ENCODE peak calls at places on chromosome X, in six cellular contexts. Z is GM23248, N is PC-9, L is HepG2, Y is endothelial cell of umbilical vein, D is neural progenitor cell. S is an unnamed sample. For H3K27me3, the result is how much of the 10 kb centered on the place peaks cover.

GRCh38 chrX:107597264-107597663 is 31.0 kb upstream of the PRPS1 start:
- DNase-seq in Z (no peak), N (no peak), Y (no peak), L (no peak), D (no peak), S (no peak)

GRCh38 chrX:45142185-45142584 is 58.5 kb downstream of the DIPK2B start:
- DNase-seq in Z (no peak), D (no peak), N (no peak), Y (no peak), L (no peak), S (no peak)

GRCh38 chrX:29617725-29618124 is 597.6 kb upstream of the MAGEB2 start:
- DNase-seq in L (no peak), N (no peak), Z (peak), Y (no peak), D (peak), S (no peak)

GRCh38 chrX:107818900-107819521 is 6.7 kb upstream of the MID2 start:
- DNase-seq in Y (no peak), N (no peak), Z (no peak), L (no peak), D (peak), S (peak)

GRCh38 chrX:22056235-22056634 is 24.1 kb downstream of the PHEX start:
- DNase-seq in L (no peak), N (no peak), D (no peak), Y (no peak), Z (no peak), S (no peak)

GRCh38 chrX:8191022-8191421 is 20.0 kb upstream of the VCX2 start:
- DNase-seq in Z (no peak), N (peak), Y (no peak), L (no peak), D (no peak), S (no peak)

GRCh38 chrX:72554448-72555140 is 18.0 kb downstream of the HDAC8 start:
- DNase-seq in Z (no peak), N (peak), D (peak), L (no peak), Y (no peak), S (peak)

GRCh38 chrX:70979136-70979762 is 48.4 kb upstream of the SLC7A3 start:
- DNase-seq in N (peak), L (peak), Y (peak), D (peak), Z (peak), S (peak)

GRCh38 chrX:71578253-71579135 is at the start of gene GCNA:
- DNase-seq in D (no peak), L (no peak), N (no peak), Z (no peak), Y (no peak), S (no peak)

GRCh38 chrX:41127476-41128192 is 42.4 kb downstream of the USP9X start:
- DNase-seq in L (no peak), D (no peak), Y (no peak), N (no peak), Z (no peak), S (no peak)

GRCh38 chrX:2497961-2498780 is 2.6 kb downstream of the DHRSX start:
- DNase-seq in L (peak), D (no peak), N (no peak), Y (peak), Z (peak), S (no peak)

GRCh38 chrX:97984641-97985040 is 1100.9 kb downstream of the RPA4 start:
- DNase-seq in Z (no peak), D (no peak), L (no peak), N (no peak), Y (no peak), S (peak)

GRCh38 chrX:45849261-45849660 is 648.6 kb upstream of the DIPK2B start:
- DNase-seq in L (peak), N (peak), D (peak), Z (peak), Y (peak), S (peak)

GRCh38 chrX:153953342-153953830 is 8.9 kb upstream of the RENBP start:
- DNase-seq in D (peak), Y (peak), L (peak), Z (peak), N (peak), S (peak)

GRCh38 chrX:84187501-84188319 is at the start of gene RPS6KA6:
- DNase-seq in Z (peak), L (no peak), N (peak), Y (peak), D (peak), S (peak)

GRCh38 chrX:650274-650673 is 19.7 kb downstream of the SHOX start:
- DNase-seq in N (no peak), Y (no peak), L (no peak), Z (no peak), D (no peak), S (no peak)

GRCh38 chrX:100979881-100980607 is 10.5 kb downstream of the ARL13A start:
- DNase-seq in Z (peak), Y (no peak), D (no peak), L (peak), N (peak), S (no peak)

GRCh38 chrX:84487365-84488353 is 14.6 kb downstream of the HDX start:
- DNase-seq in L (no peak), Z (no peak), Y (no peak), D (no peak), N (no peak), S (no peak)

GRCh38 chrX:17474892-17475291 is 99.9 kb downstream of the NHS start:
- DNase-seq in Z (peak), N (no peak), D (no peak), L (no peak), Y (no peak), S (no peak)

GRCh38 chrX:103663921-103664320 is 22.6 kb downstream of the MORF4L2 start:
- DNase-seq in L (no peak), N (no peak), Y (no peak), D (peak), Z (no peak), S (peak)

GRCh38 chrX:108019382-108019857 is 25.4 kb upstream of the VSIG1 start:
- DNase-seq in D (no peak), N (no peak), Z (no peak), Y (no peak), L (no peak), S (no peak)

GRCh38 chrX:68724531-68725020 is 77.1 kb downstream of the STARD8 start:
- DNase-seq in D (no peak), Y (no peak), Z (no peak), L (no peak), N (no peak), S (no peak)

GRCh38 chrX:43870011-43870410 is 12.2 kb downstream of the MAOB start:
- DNase-seq in D (no peak), N (no peak), L (no peak), Z (no peak), Y (no peak), S (no peak)

GRCh38 chrX:107324493-107325310 is 118.3 kb downstream of the DNAAF6 start:
- DNase-seq in D (peak), Y (peak), N (peak), Z (peak), L (no peak), S (peak)

GRCh38 chrX:24145340-24146186 is 4.0 kb upstream of the ZFX start:
- DNase-seq in D (no peak), Z (peak), L (peak), N (no peak), Y (peak), S (no peak)

GRCh38 chrX:49129427-49129826 is 5.9 kb upstream of the GPKOW start:
- DNase-seq in Z (no peak), D (no peak), Y (no peak), N (no peak), L (no peak), S (no peak)

GRCh38 chrX:19303216-19303880 is 40.4 kb upstream of the PDHA1 start:
- DNase-seq in Y (no peak), Z (peak), L (no peak), D (no peak), N (no peak), S (no peak)

GRCh38 chrX:56764975-56765791 is 36.1 kb downstream of the NBDY start:
- DNase-seq in L (no peak), D (no peak), N (no peak), Z (no peak), Y (no peak), S (no peak)

GRCh38 chrX:23887448-23887847 is 20.3 kb downstream of the APOO start:
- DNase-seq in Z (no peak), Y (no peak), D (no peak), N (no peak), L (no peak), S (no peak)

GRCh38 chrX:134144231-134144630 is 92.8 kb upstream of the CCDC160 start:
- DNase-seq in L (peak), Z (peak), N (no peak), D (peak), Y (peak), S (peak)

GRCh38 chrX:78199851-78200250 is 60.4 kb upstream of the TAF9B start:
- DNase-seq in N (no peak), D (peak), L (peak), Y (peak), Z (peak), S (peak)
- H3K27me3 ChIP-seq in N (under half), D (under half), L (under half), Y (under half), Z (under half), S (under half)

DNA sequence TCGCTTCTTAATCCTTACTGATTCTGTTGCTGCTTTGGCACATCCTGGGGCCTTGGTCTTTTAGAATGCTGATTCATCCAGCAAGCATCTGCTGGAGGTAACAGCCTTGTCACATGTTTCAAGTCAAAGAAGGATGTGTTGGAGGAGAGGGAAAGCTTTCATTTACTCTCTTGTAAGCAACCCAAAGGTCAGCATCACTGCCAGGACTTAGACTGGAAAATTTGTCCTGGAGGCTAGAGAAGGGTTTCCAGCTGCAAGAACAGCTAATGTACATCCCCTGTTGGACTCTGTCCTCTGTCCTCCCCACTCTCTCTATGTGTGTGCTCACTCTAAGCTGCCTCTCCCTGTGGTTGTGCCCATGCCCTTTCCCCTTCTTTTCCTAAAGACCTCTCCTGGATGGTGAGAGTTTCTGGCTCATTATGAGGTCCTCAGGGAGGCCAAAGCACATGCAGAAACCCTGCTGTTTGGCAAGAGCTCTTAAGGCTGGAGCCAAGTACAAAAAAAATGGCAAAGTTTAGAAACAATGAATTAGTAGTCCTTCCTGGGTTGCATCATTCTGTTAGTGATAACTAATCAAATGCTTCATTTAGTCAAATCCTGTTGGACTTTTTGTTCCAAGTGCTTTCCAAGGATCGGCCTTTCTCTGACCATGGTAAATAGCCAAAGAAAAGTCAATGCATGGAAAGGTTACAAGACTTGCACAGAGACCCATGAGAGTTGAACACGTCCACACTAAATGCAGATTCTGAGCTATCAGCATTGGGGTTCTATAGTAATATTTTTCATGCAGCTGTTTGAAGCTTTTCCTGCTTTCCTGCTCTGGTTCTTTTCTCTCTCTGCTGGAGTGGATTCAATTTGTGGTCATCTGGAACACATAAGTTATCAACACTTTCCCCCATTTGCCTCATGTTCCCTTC is 13.5 kb upstream of the SRPX start:
- DNase-seq in L (no peak), N (no peak), D (no peak), Z (peak), Y (peak), S (peak)
- H2AFZ ChIP-seq in L (no peak), N (no peak), D (no peak), Z (no peak), Y (peak), S (peak)

GRCh38 chrX:144732588-144732987 is 514.7 kb upstream of the SPANXN1 start:
- DNase-seq in Z (no peak), N (peak), D (no peak), L (no peak), Y (no peak), S (no peak)

GRCh38 chrX:144730486-144730885 is 516.8 kb upstream of the SPANXN1 start:
- DNase-seq in N (no peak), L (no peak), D (no peak), Y (no peak), Z (no peak), S (no peak)
- H3K27me3 ChIP-seq in N (under half), L (under half), D (under half), Y (under half), Z (under half), S (under half)

GRCh38 chrX:152892999-152893605 is 4.8 kb upstream of the ZNF185 start:
- DNase-seq in N (no peak), L (no peak), Z (no peak), D (peak), Y (no peak), S (peak)
- H2AFZ ChIP-seq in N (no peak), L (no peak), Z (no peak), D (peak), Y (no peak), S (no peak)

DNA sequence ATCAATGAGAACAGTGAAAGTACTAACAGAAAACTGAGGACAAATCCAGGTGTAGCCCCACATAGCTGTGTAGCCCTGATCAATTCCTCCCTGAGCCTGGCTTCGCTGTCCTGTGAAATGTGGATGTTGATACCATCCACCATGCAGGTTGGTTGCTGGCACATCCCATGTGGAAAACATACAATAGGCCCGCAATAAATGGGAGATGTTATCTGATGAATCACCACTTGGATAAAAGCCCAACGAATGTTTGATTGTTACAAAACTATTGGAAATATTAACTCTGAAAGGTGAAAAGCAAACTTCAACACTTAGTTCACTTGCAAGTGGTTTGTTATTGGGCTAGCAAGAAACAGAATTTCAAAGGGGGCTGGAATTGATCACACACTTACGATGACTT is 186.3 kb upstream of the FTHL17 start:
- DNase-seq in N (no peak), D (no peak), L (no peak), Y (peak), Z (no peak), S (no peak)
- H3K27me3 ChIP-seq in N (under half), D (under half), L (under half), Y (under half), Z (under half), S (under half)

DNA sequence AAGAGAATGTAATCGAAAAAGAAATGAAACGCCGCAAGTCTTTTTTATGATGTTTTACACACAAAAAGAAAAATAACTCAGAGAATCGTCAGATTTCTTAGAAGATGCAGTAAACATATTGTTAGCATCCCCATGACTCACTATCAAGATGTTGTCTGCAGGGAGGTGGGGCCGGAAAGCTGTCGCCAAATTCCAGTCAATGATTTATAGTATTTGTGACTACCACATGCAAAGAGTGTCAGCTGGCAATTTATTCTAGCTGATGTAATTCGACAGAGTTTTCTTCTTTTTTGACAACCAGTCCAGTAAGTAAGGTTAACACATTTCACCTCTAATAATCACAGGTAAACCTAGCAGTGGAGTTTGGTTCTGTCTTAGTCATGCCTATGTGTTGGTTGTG is 19.7 kb upstream of the PPP1R2C start:
- DNase-seq in L (no peak), Z (peak), D (no peak), Y (no peak), N (no peak), S (no peak)
- H2AFZ ChIP-seq in L (no peak), Z (no peak), D (no peak), Y (no peak), N (no peak), S (no peak)

GRCh38 chrX:40009462-40009851 is 88.3 kb downstream of the BCOR start:
- DNase-seq in N (no peak), D (peak), Z (peak), L (no peak), Y (no peak), S (peak)
- H3K27me3 ChIP-seq in N (under half), D (half or more), Z (under half), L (under half), Y (under half), S (half or more)

GRCh38 chrX:20513185-20513584 is 246.5 kb upstream of the RPS6KA3 start:
- DNase-seq in Z (no peak), D (no peak), Y (peak), N (no peak), L (no peak), S (no peak)

GRCh38 chrX:20511792-20512191 is 245.1 kb upstream of the RPS6KA3 start:
- DNase-seq in L (no peak), D (no peak), Z (no peak), N (no peak), Y (peak), S (no peak)

GRCh38 chrX:20515841-20516461 is 249.2 kb upstream of the RPS6KA3 start:
- DNase-seq in Z (peak), L (peak), N (peak), Y (peak), D (no peak), S (no peak)

GRCh38 chrX:20517565-20517964 is 250.9 kb upstream of the RPS6KA3 start:
- DNase-seq in Z (peak), N (no peak), L (no peak), D (no peak), Y (no peak), S (no peak)

DNA sequence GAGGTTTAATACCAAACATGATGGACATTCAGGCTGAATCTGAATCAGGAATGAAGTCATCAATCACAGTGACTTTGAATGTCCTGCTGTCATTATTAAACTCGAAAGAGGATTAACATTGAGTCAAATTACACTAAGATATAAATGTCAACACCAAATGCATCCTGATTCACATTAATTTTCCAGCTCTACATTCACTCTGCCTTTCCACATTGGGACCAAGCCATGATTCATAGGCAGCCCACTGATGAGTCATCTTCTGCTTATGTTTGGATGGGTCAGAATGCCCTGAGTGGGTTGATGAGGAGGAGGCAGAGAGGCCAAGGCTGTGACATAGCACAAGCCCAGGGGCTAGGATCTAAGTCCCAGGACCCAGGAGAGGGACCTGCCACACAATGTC is 247.6 kb upstream of the RPS6KA3 start:
- DNase-seq in Z (peak), D (no peak), L (peak), Y (peak), N (peak), S (no peak)
- H2AFZ ChIP-seq in Z (peak), D (no peak), L (no peak), Y (no peak), N (no peak), S (no peak)

DNA sequence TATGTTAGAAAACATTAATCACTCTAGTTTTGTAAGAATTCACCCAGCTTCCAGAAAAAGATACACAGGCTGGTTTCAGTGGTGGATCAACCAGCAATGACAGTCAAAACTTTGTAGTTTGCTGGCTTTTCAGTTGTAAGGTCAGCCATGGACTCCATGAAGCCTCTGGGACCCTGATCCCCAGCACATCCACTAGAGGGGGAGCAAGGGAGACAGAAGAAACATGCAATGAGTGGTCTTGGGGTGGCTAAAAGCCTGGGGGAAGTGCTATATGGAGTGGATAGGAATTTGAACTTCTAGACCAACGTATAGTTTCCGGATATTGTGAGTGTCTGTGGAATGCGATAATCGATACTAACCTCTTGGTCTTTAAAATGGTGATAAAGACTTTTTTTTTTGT is 72.7 kb downstream of the AFF2 start:
- DNase-seq in Y (no peak), Z (no peak), N (no peak), D (peak), L (no peak), S (peak)
- H3K27me3 ChIP-seq in Y (under half), Z (under half), N (under half), D (under half), L (under half), S (under half)